ENCODE peak calls at places on chromosome 16, in ten cellular contexts. One of them, this sample, is unnamed.

GRCh38 chr16:75075688-75076268 is 40.8 kb downstream of the LDHD start:
- DNase-seq in naive thymus-derived CD8-positive, alpha-beta T cell: no peak
- DNase-seq in effector CD4-positive, alpha-beta T cell: no peak
- DNase-seq in frontal cortex: no peak
- DNase-seq in nucleus accumbens: no peak
- DNase-seq in smooth muscle cell of the brain vasculature: no peak
- DNase-seq in stimulated activated CD8-positive, alpha-beta memory T cell treated with anti-CD3 and anti-CD28 coated beads, Interleukin-4, amount 100 ng/mL, for 4 hours: no peak
- DNase-seq in lung: no peak
- DNase-seq in DMS 273 treated with DMSO at 0.1 percent for 48 hours: no peak
- DNase-seq in activated CD8-positive, alpha-beta memory T cell treated with anti-CD3 and anti-CD28 coated beads for 4 hours: no peak
- DNase-seq in this sample: no peak

GRCh38 chr16:48597563-48598392 is 12.2 kb downstream of the N4BP1 start:
- DNase-seq in naive thymus-derived CD8-positive, alpha-beta T cell: no peak
- DNase-seq in effector CD4-positive, alpha-beta T cell: no peak
- DNase-seq in frontal cortex: no peak
- DNase-seq in nucleus accumbens: no peak
- DNase-seq in smooth muscle cell of the brain vasculature: no peak
- DNase-seq in stimulated activated CD8-positive, alpha-beta memory T cell treated with anti-CD3 and anti-CD28 coated beads, Interleukin-4, amount 100 ng/mL, for 4 hours: no peak
- DNase-seq in lung: no peak
- DNase-seq in DMS 273 treated with DMSO at 0.1 percent for 48 hours: no peak
- DNase-seq in activated CD8-positive, alpha-beta memory T cell treated with anti-CD3 and anti-CD28 coated beads for 4 hours: no peak
- DNase-seq in this sample: no peak

GRCh38 chr16:48617711-48618148 is 7.8 kb upstream of the N4BP1 start:
- DNase-seq in naive thymus-derived CD8-positive, alpha-beta T cell: no peak
- DNase-seq in effector CD4-positive, alpha-beta T cell: no peak
- DNase-seq in frontal cortex: peak; percentile 51
- DNase-seq in nucleus accumbens: no peak
- DNase-seq in smooth muscle cell of the brain vasculature: no peak
- DNase-seq in stimulated activated CD8-positive, alpha-beta memory T cell treated with anti-CD3 and anti-CD28 coated beads, Interleukin-4, amount 100 ng/mL, for 4 hours: no peak
- DNase-seq in lung: peak; percentile 69
- DNase-seq in DMS 273 treated with DMSO at 0.1 percent for 48 hours: no peak
- DNase-seq in activated CD8-positive, alpha-beta memory T cell treated with anti-CD3 and anti-CD28 coated beads for 4 hours: no peak
- DNase-seq in this sample: no peak

GRCh38 chr16:89700649-89701424 is 668 bp downstream of the SPATA2L start:
- DNase-seq in naive thymus-derived CD8-positive, alpha-beta T cell: peak; percentile 60
- DNase-seq in effector CD4-positive, alpha-beta T cell: peak; percentile 47
- DNase-seq in frontal cortex: peak; percentile 43
- DNase-seq in nucleus accumbens: no peak
- DNase-seq in smooth muscle cell of the brain vasculature: no peak
- DNase-seq in stimulated activated CD8-positive, alpha-beta memory T cell treated with anti-CD3 and anti-CD28 coated beads, Interleukin-4, amount 100 ng/mL, for 4 hours: no peak
- DNase-seq in lung: no peak
- DNase-seq in DMS 273 treated with DMSO at 0.1 percent for 48 hours: no peak
- DNase-seq in activated CD8-positive, alpha-beta memory T cell treated with anti-CD3 and anti-CD28 coated beads for 4 hours: no peak
- DNase-seq in this sample: peak; percentile 60

GRCh38 chr16:19861811-19862327 is 22.8 kb downstream of the GPRC5B start:
- DNase-seq in naive thymus-derived CD8-positive, alpha-beta T cell: no peak
- DNase-seq in effector CD4-positive, alpha-beta T cell: no peak
- DNase-seq in frontal cortex: no peak
- DNase-seq in nucleus accumbens: peak; percentile 86
- DNase-seq in smooth muscle cell of the brain vasculature: no peak
- DNase-seq in stimulated activated CD8-positive, alpha-beta memory T cell treated with anti-CD3 and anti-CD28 coated beads, Interleukin-4, amount 100 ng/mL, for 4 hours: no peak
- DNase-seq in lung: no peak
- DNase-seq in DMS 273 treated with DMSO at 0.1 percent for 48 hours: no peak
- DNase-seq in activated CD8-positive, alpha-beta memory T cell treated with anti-CD3 and anti-CD28 coated beads for 4 hours: no peak
- DNase-seq in this sample: no peak

GRCh38 chr16:31568577-31569359 is 41.1 kb downstream of the AHSP start:
- DNase-seq in naive thymus-derived CD8-positive, alpha-beta T cell: no peak
- DNase-seq in effector CD4-positive, alpha-beta T cell: no peak
- DNase-seq in frontal cortex: peak; percentile 25
- DNase-seq in nucleus accumbens: no peak
- DNase-seq in smooth muscle cell of the brain vasculature: no peak
- DNase-seq in stimulated activated CD8-positive, alpha-beta memory T cell treated with anti-CD3 and anti-CD28 coated beads, Interleukin-4, amount 100 ng/mL, for 4 hours: no peak
- DNase-seq in lung: peak; percentile 44
- DNase-seq in DMS 273 treated with DMSO at 0.1 percent for 48 hours: no peak
- DNase-seq in activated CD8-positive, alpha-beta memory T cell treated with anti-CD3 and anti-CD28 coated beads for 4 hours: no peak
- DNase-seq in this sample: no peak

GRCh38 chr16:7504844-7505243 is 172.2 kb downstream of the RBFOX1 start:
- DNase-seq in naive thymus-derived CD8-positive, alpha-beta T cell: no peak
- DNase-seq in effector CD4-positive, alpha-beta T cell: no peak
- DNase-seq in frontal cortex: no peak
- DNase-seq in nucleus accumbens: no peak
- DNase-seq in smooth muscle cell of the brain vasculature: no peak
- DNase-seq in stimulated activated CD8-positive, alpha-beta memory T cell treated with anti-CD3 and anti-CD28 coated beads, Interleukin-4, amount 100 ng/mL, for 4 hours: no peak
- DNase-seq in lung: no peak
- DNase-seq in DMS 273 treated with DMSO at 0.1 percent for 48 hours: no peak
- DNase-seq in activated CD8-positive, alpha-beta memory T cell treated with anti-CD3 and anti-CD28 coated beads for 4 hours: no peak
- DNase-seq in this sample: no peak

GRCh38 chr16:24504467-24505345 is 34.7 kb upstream of the RBBP6 start:
- DNase-seq in naive thymus-derived CD8-positive, alpha-beta T cell: peak; percentile 50
- DNase-seq in effector CD4-positive, alpha-beta T cell: peak; percentile 25
- DNase-seq in frontal cortex: peak; percentile 65
- DNase-seq in nucleus accumbens: peak; percentile 22
- DNase-seq in smooth muscle cell of the brain vasculature: no peak
- DNase-seq in stimulated activated CD8-positive, alpha-beta memory T cell treated with anti-CD3 and anti-CD28 coated beads, Interleukin-4, amount 100 ng/mL, for 4 hours: peak; percentile 3
- DNase-seq in lung: peak; percentile 50
- DNase-seq in DMS 273 treated with DMSO at 0.1 percent for 48 hours: no peak
- DNase-seq in activated CD8-positive, alpha-beta memory T cell treated with anti-CD3 and anti-CD28 coated beads for 4 hours: peak; percentile 25
- DNase-seq in this sample: peak; percentile 36

GRCh38 chr16:51355195-51355594 is 204.1 kb upstream of the SALL1 start:
- DNase-seq in naive thymus-derived CD8-positive, alpha-beta T cell: no peak
- DNase-seq in effector CD4-positive, alpha-beta T cell: no peak
- DNase-seq in frontal cortex: no peak
- DNase-seq in nucleus accumbens: no peak
- DNase-seq in smooth muscle cell of the brain vasculature: no peak
- DNase-seq in stimulated activated CD8-positive, alpha-beta memory T cell treated with anti-CD3 and anti-CD28 coated beads, Interleukin-4, amount 100 ng/mL, for 4 hours: no peak
- DNase-seq in lung: no peak
- DNase-seq in DMS 273 treated with DMSO at 0.1 percent for 48 hours: no peak
- DNase-seq in activated CD8-positive, alpha-beta memory T cell treated with anti-CD3 and anti-CD28 coated beads for 4 hours: no peak
- DNase-seq in this sample: no peak

GRCh38 chr16:89924298-89924924 is 1.3 kb downstream of the TUBB3 start:
- DNase-seq in naive thymus-derived CD8-positive, alpha-beta T cell: peak; percentile 51
- DNase-seq in effector CD4-positive, alpha-beta T cell: peak; percentile 21
- DNase-seq in frontal cortex: peak; percentile 56
- DNase-seq in nucleus accumbens: peak; percentile 53
- DNase-seq in smooth muscle cell of the brain vasculature: no peak
- DNase-seq in stimulated activated CD8-positive, alpha-beta memory T cell treated with anti-CD3 and anti-CD28 coated beads, Interleukin-4, amount 100 ng/mL, for 4 hours: no peak
- DNase-seq in lung: no peak
- DNase-seq in DMS 273 treated with DMSO at 0.1 percent for 48 hours: peak; percentile 38
- DNase-seq in activated CD8-positive, alpha-beta memory T cell treated with anti-CD3 and anti-CD28 coated beads for 4 hours: no peak
- DNase-seq in this sample: peak; percentile 95

GRCh38 chr16:85754403-85754802 is 3.5 kb upstream of the C16orf74 start:
- DNase-seq in naive thymus-derived CD8-positive, alpha-beta T cell: no peak
- DNase-seq in effector CD4-positive, alpha-beta T cell: no peak
- DNase-seq in frontal cortex: no peak
- DNase-seq in nucleus accumbens: no peak
- DNase-seq in smooth muscle cell of the brain vasculature: no peak
- DNase-seq in stimulated activated CD8-positive, alpha-beta memory T cell treated with anti-CD3 and anti-CD28 coated beads, Interleukin-4, amount 100 ng/mL, for 4 hours: no peak
- DNase-seq in lung: no peak
- DNase-seq in DMS 273 treated with DMSO at 0.1 percent for 48 hours: no peak
- DNase-seq in activated CD8-positive, alpha-beta memory T cell treated with anti-CD3 and anti-CD28 coated beads for 4 hours: no peak
- DNase-seq in this sample: peak; percentile 48

This sample was measured in NCI-H524.